ENCODE peak calls at places on chromosomes 4 and X, in six cellular contexts. B, V, P, U, M and X are unnamed samples.

GRCh38 chr4:143338313-143338712 is 1.6 kb downstream of the GAB1 start:
- DNase-seq in P (no peak), V (no peak), U (no peak), B (no peak), M (no peak), X (no peak)

GRCh38 chr4:154076921-154077320 is 288.0 kb upstream of the SFRP2 start:
- DNase-seq in P (no peak), V (peak), U (no peak), M (no peak), B (no peak), X (peak)

GRCh38 chr4:123819362-123820035 is 422.9 kb downstream of the SPRY1 start:
- DNase-seq in B (peak), P (no peak), U (no peak), V (no peak), M (no peak), X (peak)

GRCh38 chr4:124685851-124686250 is 26.7 kb downstream of the ANKRD50 start:
- DNase-seq in U (no peak), M (no peak), P (no peak), B (no peak), V (no peak), X (peak)

GRCh38 chr4:1192493-1193205 is 20.3 kb upstream of the SPON2 start:
- DNase-seq in B (peak), U (no peak), P (no peak), V (no peak), M (no peak), X (no peak)

GRCh38 chr4:114019276-114019971 is 40.0 kb upstream of the ARSJ start:
- DNase-seq in V (no peak), M (no peak), B (peak), U (no peak), P (no peak), X (peak)

GRCh38 chr4:154045086-154045485 is 256.2 kb upstream of the SFRP2 start:
- DNase-seq in P (no peak), U (no peak), M (no peak), V (no peak), B (no peak), X (no peak)

GRCh38 chr4:65656008-65656407 is 14.3 kb downstream of the EPHA5 start:
- DNase-seq in U (no peak), B (no peak), M (no peak), V (no peak), P (no peak), X (no peak)

GRCh38 chr4:111991797-111992196 is 153.5 kb upstream of the FAM241A start:
- DNase-seq in M (no peak), U (no peak), P (peak), B (peak), V (peak), X (peak)

GRCh38 chr4:74623041-74623440 is 171.3 kb downstream of the BTC start:
- DNase-seq in V (no peak), B (peak), M (peak), U (peak), P (no peak), X (peak)

GRCh38 chrX:123803331-123803983 is 56.4 kb upstream of the XIAP start:
- DNase-seq in M (no peak), V (peak), P (no peak), B (peak), U (peak), X (peak)